ENCODE peak calls at places on chromosome 14, in seven cellular contexts. One of them, this sample, is unnamed.

GRCh38 chr14:104782086-104782822 is 13.3 kb downstream of the AKT1 start:
- DNase-seq in stimulated activated CD4-positive, alpha-beta T cell treated with anti-CD3 and anti-CD28 coated beads, Interleukin-2, amount 100 ng/mL, for 24 hours: no peak
- DNase-seq in stimulated activated CD8-positive, alpha-beta memory T cell treated with anti-CD3 and anti-CD28 coated beads, Interleukin-4, amount 100 ng/mL, for 1 hour: no peak
- DNase-seq in AG09309: no peak
- DNase-seq in activated effector memory CD4-positive, alpha-beta T cell treated with Interleukin-2 at 50 U/mL for 16 hours: no peak
- DNase-seq in Caki2: no peak
- DNase-seq in CD8-positive, alpha-beta memory T cell: no peak
- DNase-seq in this sample: no peak

GRCh38 chr14:95235767-95236166 is 78.4 kb upstream of the DICER1 start:
- DNase-seq in AG09309: no peak
- DNase-seq in CD8-positive, alpha-beta memory T cell: no peak
- DNase-seq in activated effector memory CD4-positive, alpha-beta T cell treated with Interleukin-2 at 50 U/mL for 16 hours: no peak
- DNase-seq in Caki2: no peak
- DNase-seq in stimulated activated CD4-positive, alpha-beta T cell treated with anti-CD3 and anti-CD28 coated beads, Interleukin-2, amount 100 ng/mL, for 24 hours: no peak
- DNase-seq in stimulated activated CD8-positive, alpha-beta memory T cell treated with anti-CD3 and anti-CD28 coated beads, Interleukin-4, amount 100 ng/mL, for 1 hour: no peak
- DNase-seq in this sample: no peak

GRCh38 chr14:99191663-99192621 is 80.1 kb downstream of the BCL11B start:
- DNase-seq in AG09309: no peak
- DNase-seq in stimulated activated CD4-positive, alpha-beta T cell treated with anti-CD3 and anti-CD28 coated beads, Interleukin-2, amount 100 ng/mL, for 24 hours: no peak
- DNase-seq in Caki2: peak; percentile 19
- DNase-seq in stimulated activated CD8-positive, alpha-beta memory T cell treated with anti-CD3 and anti-CD28 coated beads, Interleukin-4, amount 100 ng/mL, for 1 hour: no peak
- DNase-seq in activated effector memory CD4-positive, alpha-beta T cell treated with Interleukin-2 at 50 U/mL for 16 hours: peak; percentile 41
- DNase-seq in CD8-positive, alpha-beta memory T cell: peak; percentile 27
- DNase-seq in this sample: no peak

GRCh38 chr14:95303552-95303951 is 16.2 kb downstream of the CLMN start:
- DNase-seq in CD8-positive, alpha-beta memory T cell: no peak
- DNase-seq in stimulated activated CD8-positive, alpha-beta memory T cell treated with anti-CD3 and anti-CD28 coated beads, Interleukin-4, amount 100 ng/mL, for 1 hour: no peak
- DNase-seq in stimulated activated CD4-positive, alpha-beta T cell treated with anti-CD3 and anti-CD28 coated beads, Interleukin-2, amount 100 ng/mL, for 24 hours: no peak
- DNase-seq in Caki2: no peak
- DNase-seq in activated effector memory CD4-positive, alpha-beta T cell treated with Interleukin-2 at 50 U/mL for 16 hours: no peak
- DNase-seq in AG09309: no peak
- DNase-seq in this sample: no peak

GRCh38 chr14:101956179-101956885 is 8.0 kb upstream of the DYNC1H1 start:
- DNase-seq in stimulated activated CD8-positive, alpha-beta memory T cell treated with anti-CD3 and anti-CD28 coated beads, Interleukin-4, amount 100 ng/mL, for 1 hour: no peak
- DNase-seq in CD8-positive, alpha-beta memory T cell: no peak
- DNase-seq in AG09309: no peak
- DNase-seq in Caki2: no peak
- DNase-seq in activated effector memory CD4-positive, alpha-beta T cell treated with Interleukin-2 at 50 U/mL for 16 hours: no peak
- DNase-seq in stimulated activated CD4-positive, alpha-beta T cell treated with anti-CD3 and anti-CD28 coated beads, Interleukin-2, amount 100 ng/mL, for 24 hours: no peak
- DNase-seq in this sample: no peak

GRCh38 chr14:23517650-23518329 is 33.8 kb downstream of the ZFHX2 start:
- DNase-seq in stimulated activated CD8-positive, alpha-beta memory T cell treated with anti-CD3 and anti-CD28 coated beads, Interleukin-4, amount 100 ng/mL, for 1 hour: no peak
- DNase-seq in activated effector memory CD4-positive, alpha-beta T cell treated with Interleukin-2 at 50 U/mL for 16 hours: no peak
- DNase-seq in AG09309: no peak
- DNase-seq in Caki2: no peak
- DNase-seq in CD8-positive, alpha-beta memory T cell: no peak
- DNase-seq in stimulated activated CD4-positive, alpha-beta T cell treated with anti-CD3 and anti-CD28 coated beads, Interleukin-2, amount 100 ng/mL, for 24 hours: no peak
- DNase-seq in this sample: no peak

GRCh38 chr14:101194356-101195308 is 291.1 kb upstream of the RTL1 start:
- DNase-seq in CD8-positive, alpha-beta memory T cell: no peak
- DNase-seq in activated effector memory CD4-positive, alpha-beta T cell treated with Interleukin-2 at 50 U/mL for 16 hours: no peak
- DNase-seq in stimulated activated CD4-positive, alpha-beta T cell treated with anti-CD3 and anti-CD28 coated beads, Interleukin-2, amount 100 ng/mL, for 24 hours: no peak
- DNase-seq in AG09309: no peak
- DNase-seq in Caki2: no peak
- DNase-seq in stimulated activated CD8-positive, alpha-beta memory T cell treated with anti-CD3 and anti-CD28 coated beads, Interleukin-4, amount 100 ng/mL, for 1 hour: no peak
- DNase-seq in this sample: no peak

GRCh38 chr14:38208825-38209562 is 1.3 kb downstream of the SSTR1 start:
- DNase-seq in AG09309: peak; percentile 71
- DNase-seq in activated effector memory CD4-positive, alpha-beta T cell treated with Interleukin-2 at 50 U/mL for 16 hours: no peak
- DNase-seq in stimulated activated CD8-positive, alpha-beta memory T cell treated with anti-CD3 and anti-CD28 coated beads, Interleukin-4, amount 100 ng/mL, for 1 hour: no peak
- DNase-seq in Caki2: peak; percentile 78
- DNase-seq in stimulated activated CD4-positive, alpha-beta T cell treated with anti-CD3 and anti-CD28 coated beads, Interleukin-2, amount 100 ng/mL, for 24 hours: no peak
- DNase-seq in CD8-positive, alpha-beta memory T cell: no peak
- DNase-seq in this sample: no peak

GRCh38 chr14:90518941-90519256 is 122.1 kb downstream of the CALM1 start:
- DNase-seq in Caki2: no peak
- DNase-seq in AG09309: no peak
- DNase-seq in stimulated activated CD4-positive, alpha-beta T cell treated with anti-CD3 and anti-CD28 coated beads, Interleukin-2, amount 100 ng/mL, for 24 hours: peak; percentile 56
- DNase-seq in stimulated activated CD8-positive, alpha-beta memory T cell treated with anti-CD3 and anti-CD28 coated beads, Interleukin-4, amount 100 ng/mL, for 1 hour: peak; percentile 21
- DNase-seq in activated effector memory CD4-positive, alpha-beta T cell treated with Interleukin-2 at 50 U/mL for 16 hours: peak; percentile 10
- DNase-seq in CD8-positive, alpha-beta memory T cell: peak; percentile 43
- DNase-seq in this sample: no peak

GRCh38 chr14:40417777-40418401 is 985.7 kb upstream of the FBXO33 start:
- DNase-seq in stimulated activated CD4-positive, alpha-beta T cell treated with anti-CD3 and anti-CD28 coated beads, Interleukin-2, amount 100 ng/mL, for 24 hours: no peak
- DNase-seq in Caki2: no peak
- DNase-seq in stimulated activated CD8-positive, alpha-beta memory T cell treated with anti-CD3 and anti-CD28 coated beads, Interleukin-4, amount 100 ng/mL, for 1 hour: no peak
- DNase-seq in CD8-positive, alpha-beta memory T cell: no peak
- DNase-seq in activated effector memory CD4-positive, alpha-beta T cell treated with Interleukin-2 at 50 U/mL for 16 hours: no peak
- DNase-seq in AG09309: no peak
- DNase-seq in this sample: no peak

GRCh38 chr14:103108749-103109207 is 14.3 kb downstream of the EXOC3L4 start:
- DNase-seq in activated effector memory CD4-positive, alpha-beta T cell treated with Interleukin-2 at 50 U/mL for 16 hours: no peak
- DNase-seq in stimulated activated CD8-positive, alpha-beta memory T cell treated with anti-CD3 and anti-CD28 coated beads, Interleukin-4, amount 100 ng/mL, for 1 hour: no peak
- DNase-seq in Caki2: peak; percentile 64
- DNase-seq in stimulated activated CD4-positive, alpha-beta T cell treated with anti-CD3 and anti-CD28 coated beads, Interleukin-2, amount 100 ng/mL, for 24 hours: peak; percentile 30
- DNase-seq in AG09309: no peak
- DNase-seq in CD8-positive, alpha-beta memory T cell: no peak
- DNase-seq in this sample: no peak

GRCh38 chr14:99260652-99261551 is 11.1 kb downstream of the BCL11B start:
- DNase-seq in activated effector memory CD4-positive, alpha-beta T cell treated with Interleukin-2 at 50 U/mL for 16 hours: peak; percentile 63
- DNase-seq in stimulated activated CD8-positive, alpha-beta memory T cell treated with anti-CD3 and anti-CD28 coated beads, Interleukin-4, amount 100 ng/mL, for 1 hour: no peak
- DNase-seq in stimulated activated CD4-positive, alpha-beta T cell treated with anti-CD3 and anti-CD28 coated beads, Interleukin-2, amount 100 ng/mL, for 24 hours: peak; percentile 59
- DNase-seq in AG09309: no peak
- DNase-seq in Caki2: no peak
- DNase-seq in CD8-positive, alpha-beta memory T cell: peak; percentile 61
- DNase-seq in this sample: no peak

GRCh38 chr14:30874120-30874998 is at the start of gene COCH:
- DNase-seq in AG09309: no peak
- DNase-seq in stimulated activated CD4-positive, alpha-beta T cell treated with anti-CD3 and anti-CD28 coated beads, Interleukin-2, amount 100 ng/mL, for 24 hours: peak; percentile 21
- DNase-seq in CD8-positive, alpha-beta memory T cell: no peak
- DNase-seq in stimulated activated CD8-positive, alpha-beta memory T cell treated with anti-CD3 and anti-CD28 coated beads, Interleukin-4, amount 100 ng/mL, for 1 hour: no peak
- DNase-seq in activated effector memory CD4-positive, alpha-beta T cell treated with Interleukin-2 at 50 U/mL for 16 hours: no peak
- DNase-seq in Caki2: peak; percentile 32
- DNase-seq in this sample: no peak

GRCh38 chr14:39956372-39956771 is 524.1 kb upstream of the FBXO33 start:
- DNase-seq in Caki2: no peak
- DNase-seq in stimulated activated CD4-positive, alpha-beta T cell treated with anti-CD3 and anti-CD28 coated beads, Interleukin-2, amount 100 ng/mL, for 24 hours: no peak
- DNase-seq in CD8-positive, alpha-beta memory T cell: no peak
- DNase-seq in activated effector memory CD4-positive, alpha-beta T cell treated with Interleukin-2 at 50 U/mL for 16 hours: no peak
- DNase-seq in stimulated activated CD8-positive, alpha-beta memory T cell treated with anti-CD3 and anti-CD28 coated beads, Interleukin-4, amount 100 ng/mL, for 1 hour: no peak
- DNase-seq in AG09309: no peak
- DNase-seq in this sample: no peak

GRCh38 chr14:105849933-105850626 is 323.7 kb downstream of the TMEM121 start:
- DNase-seq in CD8-positive, alpha-beta memory T cell: no peak
- DNase-seq in stimulated activated CD8-positive, alpha-beta memory T cell treated with anti-CD3 and anti-CD28 coated beads, Interleukin-4, amount 100 ng/mL, for 1 hour: no peak
- DNase-seq in stimulated activated CD4-positive, alpha-beta T cell treated with anti-CD3 and anti-CD28 coated beads, Interleukin-2, amount 100 ng/mL, for 24 hours: no peak
- DNase-seq in activated effector memory CD4-positive, alpha-beta T cell treated with Interleukin-2 at 50 U/mL for 16 hours: no peak
- DNase-seq in Caki2: no peak
- DNase-seq in AG09309: no peak
- DNase-seq in this sample: no peak

GRCh38 chr14:69606258-69606657 is 5.1 kb upstream of the SUSD6 start:
- DNase-seq in activated effector memory CD4-positive, alpha-beta T cell treated with Interleukin-2 at 50 U/mL for 16 hours: no peak
- DNase-seq in stimulated activated CD4-positive, alpha-beta T cell treated with anti-CD3 and anti-CD28 coated beads, Interleukin-2, amount 100 ng/mL, for 24 hours: no peak
- DNase-seq in stimulated activated CD8-positive, alpha-beta memory T cell treated with anti-CD3 and anti-CD28 coated beads, Interleukin-4, amount 100 ng/mL, for 1 hour: no peak
- DNase-seq in CD8-positive, alpha-beta memory T cell: no peak
- DNase-seq in Caki2: no peak
- DNase-seq in AG09309: no peak
- DNase-seq in this sample: no peak

This sample was measured in cortex of kidney.